ENCODE peak calls at places on chromosome 9, in seven cellular contexts. Q, U, W, A, N, Y and P are unnamed samples.

GRCh38 chr9:74887041-74887980 is at the start of gene TRPM6:
- DNase-seq in N (peak; percentile 63), W (peak; percentile 67), A (no peak), Y (peak; percentile 56), U (peak; percentile 78), Q (peak; percentile 75), P (peak; percentile 57)

GRCh38 chr9:127505396-127506116 is 54.2 kb downstream of the LRSAM1 start:
- DNase-seq in N (peak; percentile 54), Q (peak; percentile 5), A (no peak), W (no peak), U (peak; percentile 41), Y (peak; percentile 61), P (no peak)

GRCh38 chr9:97615439-97616072 is 17.6 kb downstream of the TSTD2 start:
- DNase-seq in Q (peak; percentile 51), A (no peak), Y (peak; percentile 68), U (peak; percentile 59), N (peak; percentile 49), W (peak; percentile 44), P (no peak)

GRCh38 chr9:137860361-137860760 is 17.2 kb upstream of the CACNA1B start:
- DNase-seq in Q (no peak), W (no peak), A (no peak), Y (no peak), N (no peak), U (no peak), P (no peak)

GRCh38 chr9:97512966-97513560 is 11.6 kb downstream of the TMOD1 start:
- DNase-seq in Y (no peak), W (no peak), Q (no peak), U (no peak), A (no peak), N (no peak), P (no peak)

GRCh38 chr9:126794441-126794840 is 10.4 kb upstream of the ZBTB43 start:
- DNase-seq in Y (no peak), N (no peak), Q (no peak), W (no peak), U (no peak), A (no peak), P (no peak)

GRCh38 chr9:16866542-16866941 is 3.9 kb downstream of the BNC2 start:
- DNase-seq in Y (no peak), N (no peak), A (no peak), U (no peak), Q (no peak), W (peak; percentile 23), P (no peak)

GRCh38 chr9:106929471-106930198 is 66.7 kb downstream of the ZNF462 start:
- DNase-seq in A (no peak), W (no peak), U (no peak), N (no peak), Q (no peak), Y (no peak), P (no peak)

GRCh38 chr9:137156567-137157375 is 13.1 kb downstream of the LRRC26 start:
- DNase-seq in U (peak; percentile 47), Q (no peak), W (no peak), Y (peak; percentile 77), A (no peak), N (no peak), P (no peak)

GRCh38 chr9:77833686-77834429 is 185.7 kb upstream of the GNA14 start:
- DNase-seq in Y (no peak), U (no peak), N (no peak), Q (no peak), W (no peak), A (no peak), P (no peak)

GRCh38 chr9:111148994-111149759 is 110.9 kb upstream of the LPAR1 start:
- DNase-seq in N (peak; percentile 38), Q (no peak), W (no peak), U (no peak), A (no peak), Y (no peak), P (no peak)

GRCh38 chr9:121764371-121764730 is 112.9 kb downstream of the DAB2IP start:
- DNase-seq in W (no peak), Q (no peak), A (no peak), N (no peak), U (no peak), Y (no peak), P (no peak)

GRCh38 chr9:135253305-135254004 is 166.0 kb downstream of the OLFM1 start:
- DNase-seq in W (no peak), Y (no peak), Q (no peak), N (no peak), U (no peak), A (no peak), P (no peak)

GRCh38 chr9:3237121-3237520 is 288.7 kb downstream of the RFX3 start:
- DNase-seq in A (no peak), W (no peak), Y (no peak), U (no peak), N (no peak), Q (no peak), P (no peak)

GRCh38 chr9:15977438-15977837 is 424.6 kb downstream of the CCDC171 start:
- DNase-seq in Y (no peak), N (no peak), A (no peak), Q (no peak), W (no peak), U (no peak), P (no peak)